ENCODE peak calls at places on chromosomes 1 and 21, in six cellular contexts. L, W, Z, B, F and J are unnamed samples.
A peak's percentile ranks its signal among the peaks of the same experiment; 100 is the strongest.

GRCh38 chr21:36589352-36589971 is 109.5 kb upstream of the SIM2 start:
- DNase-seq in B (peak; percentile 42), W (peak; percentile 53), F (peak; percentile 10), L (peak; percentile 74), Z (peak; percentile 53), J (peak; percentile 23)

GRCh38 chr1:152029144-152029936 is 7.5 kb downstream of the S100A11 start:
- DNase-seq in W (peak; percentile 77), B (no peak), F (no peak), L (peak; percentile 74), Z (peak; percentile 25), J (no peak)

GRCh38 chr1:109793089-109793485 is 29.4 kb upstream of the EPS8L3 start:
- DNase-seq in W (no peak), B (no peak), F (peak; percentile 10), Z (no peak), L (no peak), J (no peak)

GRCh38 chr1:5991784-5992033 is 516 bp downstream of the NPHP4 start:
- DNase-seq in B (peak; percentile 75), F (no peak), L (no peak), Z (no peak), W (no peak), J (peak; percentile 43)

GRCh38 chr1:43706598-43707190 is 642 bp upstream of the ST3GAL3 start:
- DNase-seq in Z (peak; percentile 34), L (peak; percentile 69), W (peak; percentile 51), B (no peak), F (no peak), J (no peak)

GRCh38 chr1:25513666-25514065 is 29.7 kb upstream of the LDLRAP1 start:
- DNase-seq in W (no peak), L (no peak), B (no peak), F (no peak), Z (no peak), J (no peak)

GRCh38 chr1:219031821-219032220 is 141.9 kb upstream of the LYPLAL1 start:
- DNase-seq in L (no peak), F (peak; percentile 36), B (no peak), W (no peak), Z (no peak), J (no peak)

GRCh38 chr1:25912076-25912831 is 6.0 kb upstream of the STMN1 start:
- DNase-seq in B (no peak), F (no peak), L (peak; percentile 82), W (no peak), Z (no peak), J (no peak)

GRCh38 chr1:30414086-30414850 is 309.1 kb downstream of the MATN1 start:
- DNase-seq in F (no peak), B (no peak), L (no peak), Z (no peak), W (no peak), J (no peak)

GRCh38 chr1:160061376-160062100 is 8.4 kb downstream of the KCNJ10 start:
- DNase-seq in B (no peak), Z (no peak), L (no peak), F (peak; percentile 81), W (no peak), J (no peak)

GRCh38 chr1:39081266-39082139 is 55.4 kb downstream of the NDUFS5 start:
- DNase-seq in L (peak; percentile 55), B (peak; percentile 56), W (peak; percentile 66), Z (peak; percentile 38), F (no peak), J (no peak)

GRCh38 chr1:243903023-243903422 is 53.0 kb upstream of the AKT3 start:
- DNase-seq in F (no peak), B (no peak), W (no peak), L (no peak), Z (no peak), J (no peak)

GRCh38 chr1:30512922-30513265 is 210.5 kb downstream of the MATN1 start:
- DNase-seq in Z (no peak), W (no peak), F (no peak), B (no peak), L (no peak), J (no peak)

GRCh38 chr1:1165485-1165884 is 8.2 kb upstream of the TTLL10 start:
- DNase-seq in F (peak; percentile 37), Z (no peak), L (no peak), B (no peak), W (no peak), J (no peak)

GRCh38 chr1:1569341-1569740 is 5.3 kb downstream of the SSU72 start:
- DNase-seq in W (no peak), F (no peak), B (no peak), Z (no peak), L (no peak), J (no peak)

GRCh38 chr21:43721225-43721605 is 2.3 kb downstream of the PDXK start:
- DNase-seq in W (no peak), B (no peak), L (peak; percentile 50), F (no peak), Z (no peak), J (no peak)

GRCh38 chr21:34938079-34938764 is 110.9 kb downstream of the RUNX1 start:
- DNase-seq in Z (no peak), F (peak; percentile 74), B (no peak), W (no peak), L (peak; percentile 58), J (no peak)

GRCh38 chr1:182350839-182351238 is 40.8 kb downstream of the GLUL start:
- DNase-seq in W (no peak), F (no peak), B (no peak), L (peak; percentile 45), Z (no peak), J (no peak)

GRCh38 chr1:172973424-172973823 is 77.3 kb downstream of the TNFSF18 start:
- DNase-seq in Z (no peak), W (no peak), B (no peak), F (peak; percentile 70), L (no peak), J (no peak)

GRCh38 chr1:35725591-35725990 is 6.9 kb upstream of the C1orf216 start:
- DNase-seq in W (no peak), F (no peak), L (peak; percentile 67), B (no peak), Z (no peak), J (no peak)

GRCh38 chr1:17903386-17903785 is 148.3 kb downstream of the ACTL8 start:
- DNase-seq in L (no peak), B (no peak), Z (no peak), F (peak; percentile 14), W (no peak), J (no peak)

GRCh38 chr21:31343680-31344480 is at the start of gene TIAM1:
- DNase-seq in B (no peak), L (peak; percentile 78), Z (peak; percentile 50), F (peak; percentile 65), W (peak; percentile 34), J (no peak)

GRCh38 chr1:209800984-209801834 is 4.7 kb downstream of the IRF6 start:
- DNase-seq in F (no peak), B (no peak), W (no peak), L (no peak), Z (no peak), J (no peak)

GRCh38 chr1:214392246-214392645 is 111.3 kb downstream of the SMYD2 start:
- DNase-seq in B (no peak), Z (no peak), W (no peak), L (peak; percentile 50), F (no peak), J (no peak)

GRCh38 chr1:197413564-197413963 is 145.5 kb downstream of the CRB1 start:
- DNase-seq in F (peak; percentile 9), W (no peak), L (no peak), B (no peak), Z (no peak), J (no peak)